ENCODE peak calls at places on chromosomes 7 and 10, in four cellular contexts. One of them, this sample, is unnamed.

GRCh38 chr7:8379264-8379663 is 54.1 kb upstream of the NXPH1 start:
- DNase-seq in body of pancreas: peak; percentile 12
- DNase-seq in adrenal gland: peak; percentile 12
- DNase-seq in IMR-90: no peak
- DNase-seq in this sample: no peak

GRCh38 chr10:89458289-89458688 is 43.9 kb downstream of the IFIT5 start:
- DNase-seq in body of pancreas: no peak
- DNase-seq in IMR-90: peak; percentile 79
- DNase-seq in adrenal gland: no peak
- DNase-seq in this sample: no peak

GRCh38 chr10:96310359-96310669 is 6.1 kb downstream of the DNTT start:
- DNase-seq in IMR-90: no peak
- DNase-seq in adrenal gland: no peak
- DNase-seq in body of pancreas: no peak
- DNase-seq in this sample: no peak

GRCh38 chr10:122450336-122450990 is 4.0 kb upstream of the ARMS2 start:
- DNase-seq in body of pancreas: no peak
- DNase-seq in IMR-90: no peak
- DNase-seq in adrenal gland: peak; percentile 51
- DNase-seq in this sample: no peak

GRCh38 chr7:31408120-31408729 is 67.7 kb upstream of the NEUROD6 start:
- DNase-seq in adrenal gland: no peak
- DNase-seq in IMR-90: peak; percentile 2
- DNase-seq in body of pancreas: no peak
- DNase-seq in this sample: peak; percentile 29

GRCh38 chr7:27112960-27113949 is 10.8 kb upstream of the HOXA2 start:
- DNase-seq in IMR-90: peak; percentile 95
- DNase-seq in adrenal gland: peak; percentile 84
- DNase-seq in body of pancreas: no peak
- DNase-seq in this sample: peak; percentile 80

GRCh38 chr7:139116999-139117398 is 7.5 kb upstream of the ZC3HAV1 start:
- DNase-seq in body of pancreas: no peak
- DNase-seq in IMR-90: no peak
- DNase-seq in adrenal gland: no peak
- DNase-seq in this sample: no peak

GRCh38 chr7:115748123-115748738 is 282.3 kb downstream of the TFEC start:
- DNase-seq in body of pancreas: no peak
- DNase-seq in adrenal gland: no peak
- DNase-seq in IMR-90: peak; percentile 8
- DNase-seq in this sample: no peak

GRCh38 chr7:156147104-156147503 is 334.8 kb upstream of the SHH start:
- DNase-seq in body of pancreas: peak; percentile 48
- DNase-seq in adrenal gland: no peak
- DNase-seq in IMR-90: no peak
- DNase-seq in this sample: no peak

GRCh38 chr10:78777466-78778256 is 291.1 kb upstream of the ZMIZ1 start:
- DNase-seq in body of pancreas: no peak
- DNase-seq in adrenal gland: no peak
- DNase-seq in IMR-90: peak; percentile 57
- DNase-seq in this sample: peak; percentile 42

GRCh38 chr7:132577206-132578049 is 1.2 kb upstream of the PLXNA4 start:
- DNase-seq in adrenal gland: peak; percentile 37
- DNase-seq in body of pancreas: peak; percentile 35
- DNase-seq in IMR-90: peak; percentile 16
- DNase-seq in this sample: peak; percentile 45

GRCh38 chr7:142590077-142590476 is 159.2 kb upstream of the PRSS1 start:
- DNase-seq in IMR-90: no peak
- DNase-seq in body of pancreas: no peak
- DNase-seq in adrenal gland: no peak
- DNase-seq in this sample: no peak

GRCh38 chr7:55018361-55019328 is at the start of gene EGFR:
- DNase-seq in adrenal gland: peak; percentile 93
- DNase-seq in IMR-90: peak; percentile 80
- DNase-seq in body of pancreas: peak; percentile 81
- DNase-seq in this sample: peak; percentile 86
- TF ChIP-seq POLR2A in adrenal gland: peak; percentile 89
- TF ChIP-seq POLR2A in IMR-90: peak; percentile 77
- TF ChIP-seq POLR2A in body of pancreas: peak; percentile 73
- TF ChIP-seq POLR2A in this sample: peak; percentile 85

GRCh38 chr7:12881712-12882111 is 194.3 kb downstream of the ARL4A start:
- DNase-seq in adrenal gland: no peak
- DNase-seq in body of pancreas: no peak
- DNase-seq in IMR-90: no peak
- DNase-seq in this sample: no peak

GRCh38 chr7:12879139-12879538 is 191.7 kb downstream of the ARL4A start:
- DNase-seq in IMR-90: no peak
- DNase-seq in adrenal gland: no peak
- DNase-seq in body of pancreas: no peak
- DNase-seq in this sample: no peak

GRCh38 chr7:12884033-12884432 is 196.6 kb downstream of the ARL4A start:
- DNase-seq in IMR-90: peak; percentile 69
- DNase-seq in body of pancreas: no peak
- DNase-seq in adrenal gland: no peak
- DNase-seq in this sample: no peak

GRCh38 chr7:12884856-12885440 is 197.5 kb downstream of the ARL4A start:
- DNase-seq in IMR-90: peak; percentile 61
- DNase-seq in adrenal gland: no peak
- DNase-seq in body of pancreas: no peak
- DNase-seq in this sample: no peak

DNA sequence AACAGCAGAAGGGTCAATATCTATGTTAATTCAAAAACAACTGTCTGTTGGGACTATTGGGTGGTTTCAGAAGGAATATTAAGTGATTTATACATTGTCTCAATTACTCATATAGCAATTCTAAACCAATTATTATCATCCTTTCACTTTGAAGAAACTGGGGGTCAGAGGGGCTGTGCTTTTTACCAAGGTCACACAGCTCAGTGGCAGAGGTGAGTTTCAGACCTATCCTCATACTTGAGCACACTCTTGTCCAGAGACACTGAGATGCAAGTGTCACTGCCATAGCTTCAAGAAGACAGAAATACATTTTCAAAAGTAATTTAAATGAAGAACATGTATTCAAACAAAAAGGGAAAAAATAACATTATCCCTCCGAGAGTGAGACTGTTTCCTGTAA is 195.3 kb downstream of the ARL4A start:
- DNase-seq in IMR-90: no peak
- DNase-seq in adrenal gland: no peak
- DNase-seq in body of pancreas: no peak
- DNase-seq in this sample: no peak
- H3K27ac ChIP-seq in IMR-90: no peak overlapping the region
- H3K27ac ChIP-seq in adrenal gland: no peak overlapping the region
- H3K27ac ChIP-seq in body of pancreas: no peak overlapping the region
- H3K27ac ChIP-seq in this sample: no peak overlapping the region

DNA sequence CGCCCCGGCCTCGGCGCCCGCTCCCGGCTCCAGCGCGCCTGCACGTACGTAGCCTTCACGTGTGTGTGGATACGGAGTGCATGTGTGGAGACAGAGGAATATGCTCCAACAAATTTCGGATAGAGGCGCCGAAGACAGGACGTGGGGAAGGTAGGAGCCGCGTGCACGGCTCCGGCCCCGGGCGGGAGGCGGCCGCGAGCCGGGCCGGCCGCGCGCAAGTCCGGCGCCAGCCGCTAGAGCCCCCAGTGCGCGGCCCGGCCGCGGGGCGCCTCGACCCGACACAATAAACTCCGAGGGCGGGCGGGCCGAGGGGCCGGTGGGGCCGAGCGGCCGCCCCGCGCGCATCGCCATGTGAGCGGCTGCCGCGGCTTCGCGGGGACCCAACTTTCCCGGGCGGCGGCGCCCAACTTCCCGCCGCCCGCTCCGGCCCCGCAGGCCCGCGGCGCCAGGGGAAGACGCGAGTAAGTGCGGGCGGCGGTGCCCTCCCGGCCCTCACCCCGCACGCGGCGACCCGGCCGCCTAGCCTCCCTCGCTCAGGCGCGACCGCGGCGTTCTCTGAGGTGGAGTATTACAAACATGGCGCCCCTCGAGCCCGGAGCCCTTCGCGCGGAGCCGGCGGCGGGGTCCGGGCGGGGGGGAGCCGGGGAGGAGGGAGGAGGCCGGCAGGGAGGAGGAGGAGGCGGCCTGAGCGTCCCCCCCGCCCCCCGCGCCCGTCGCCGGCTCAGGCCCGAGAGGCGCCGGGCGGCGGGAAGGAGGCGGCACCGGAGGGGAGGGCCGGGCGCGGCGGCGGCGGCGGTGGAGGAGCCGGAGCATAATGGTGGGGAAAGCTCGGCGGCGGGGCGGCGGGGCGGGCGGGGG is at the start of gene ZMYND11:
- DNase-seq in IMR-90: peak; percentile 42
- DNase-seq in adrenal gland: peak; percentile 69
- DNase-seq in body of pancreas: peak; percentile 69
- DNase-seq in this sample: peak; percentile 60
- TF ChIP-seq POLR2A in IMR-90: no peak
- TF ChIP-seq POLR2A in adrenal gland: peak; percentile 50
- TF ChIP-seq POLR2A in body of pancreas: no peak
- TF ChIP-seq POLR2A in this sample: no peak

DNA sequence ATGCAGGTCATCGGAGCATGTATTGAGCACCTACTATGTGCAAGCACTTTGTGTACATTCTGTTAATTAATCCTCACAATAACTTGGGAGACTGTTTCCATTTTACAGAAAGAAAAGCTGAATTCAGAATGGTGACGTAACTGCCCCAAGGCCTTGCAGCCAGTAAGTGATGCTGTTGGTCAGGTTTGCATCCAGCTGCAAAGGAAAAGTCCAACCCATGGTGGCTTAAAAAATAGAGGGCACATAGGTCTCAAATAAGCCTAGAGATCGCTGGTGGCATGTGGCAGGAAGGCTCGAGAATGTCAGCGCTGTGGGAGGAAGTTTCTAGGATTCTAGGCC is 83.8 kb upstream of the CHST15 start:
- DNase-seq in adrenal gland: no peak
- DNase-seq in body of pancreas: no peak
- DNase-seq in IMR-90: no peak
- DNase-seq in this sample: no peak
- H3K27ac ChIP-seq in adrenal gland: no peak overlapping the region
- H3K27ac ChIP-seq in body of pancreas: no peak overlapping the region
- H3K27ac ChIP-seq in IMR-90: no peak overlapping the region
- H3K27ac ChIP-seq in this sample: no peak overlapping the region

DNA sequence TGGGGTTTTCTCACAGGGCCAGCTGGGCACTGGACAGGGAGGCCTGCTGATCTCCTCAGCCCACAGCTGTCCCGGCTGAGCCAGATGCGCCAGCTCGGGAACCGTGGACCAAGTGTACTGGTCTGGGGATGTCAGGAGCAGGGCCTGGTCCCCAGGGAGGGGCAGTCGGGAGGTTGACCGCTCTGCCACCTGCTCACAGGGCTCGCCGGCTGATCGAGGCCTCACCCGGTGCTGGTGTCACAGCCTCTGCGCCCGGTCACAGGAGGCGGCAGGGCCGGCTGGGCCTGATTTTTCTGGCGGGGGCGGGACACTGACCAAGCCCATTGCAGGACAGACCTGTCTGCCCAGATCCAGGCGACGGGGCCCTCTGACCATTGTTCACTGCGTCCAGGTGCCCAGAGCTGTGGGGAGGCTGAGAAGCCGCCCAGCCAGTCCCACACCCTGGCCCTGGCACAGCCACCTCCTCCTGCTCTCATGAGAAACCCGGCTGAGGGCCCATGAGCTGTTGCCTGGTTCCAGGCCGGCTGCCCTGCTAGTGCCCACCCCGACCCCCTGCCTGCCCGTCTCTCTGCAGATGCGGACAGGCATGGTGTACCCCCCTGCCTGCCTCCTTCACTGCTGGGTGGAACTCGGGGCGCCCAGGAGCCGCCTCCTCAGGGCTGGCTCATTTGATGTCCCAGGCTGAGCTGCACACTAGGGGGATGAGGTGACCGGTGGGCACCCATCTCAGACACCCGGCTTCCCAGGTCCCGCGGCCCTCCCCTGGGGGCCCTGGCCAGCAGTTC is 3.0 kb upstream of the TMEM184A start:
- DNase-seq in body of pancreas: no peak
- DNase-seq in IMR-90: no peak
- DNase-seq in adrenal gland: no peak
- DNase-seq in this sample: peak; percentile 91
- TF ChIP-seq POLR2A in body of pancreas: no peak
- TF ChIP-seq POLR2A in IMR-90: no peak
- TF ChIP-seq POLR2A in adrenal gland: no peak
- TF ChIP-seq POLR2A in this sample: peak; percentile 42

GRCh38 chr7:91892821-91893340 is 12.4 kb upstream of the MTERF1 start:
- DNase-seq in body of pancreas: no peak
- DNase-seq in adrenal gland: no peak
- DNase-seq in IMR-90: peak; percentile 53
- DNase-seq in this sample: no peak
- H3K27ac ChIP-seq in body of pancreas: no peak overlapping the region
- H3K27ac ChIP-seq in adrenal gland: no peak overlapping the region
- H3K27ac ChIP-seq in IMR-90: no peak overlapping the region
- H3K27ac ChIP-seq in this sample: no peak overlapping the region

DNA sequence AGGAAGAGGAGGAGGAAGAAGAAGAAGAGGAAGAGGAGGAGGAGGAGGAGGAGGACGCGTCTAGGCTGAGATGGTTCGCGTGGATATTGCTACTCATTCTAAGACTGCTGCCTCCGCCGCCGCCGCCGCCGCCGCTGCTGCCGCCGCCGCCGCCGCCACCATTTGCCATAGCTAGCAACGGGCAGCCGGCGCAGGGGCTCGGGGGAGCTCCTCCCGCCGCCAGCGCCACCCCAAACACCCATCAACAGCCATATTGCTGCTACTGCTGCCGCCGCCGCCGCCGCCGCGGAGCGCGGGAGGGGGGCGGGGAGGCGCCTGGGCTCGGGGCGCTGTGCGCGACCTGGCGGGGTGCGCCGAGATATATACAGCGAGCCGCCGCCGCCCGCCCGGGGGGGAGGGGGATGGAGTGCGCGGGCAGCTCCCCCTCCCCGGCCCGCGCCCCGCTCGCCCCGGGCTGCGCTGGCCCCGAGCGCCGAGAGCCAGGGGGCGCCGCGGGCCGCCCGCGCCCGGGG is at the start of gene KCNMA1:
- DNase-seq in IMR-90: no peak
- DNase-seq in adrenal gland: no peak
- DNase-seq in body of pancreas: peak; percentile 27
- DNase-seq in this sample: no peak
- TF ChIP-seq POLR2A in IMR-90: no peak
- TF ChIP-seq POLR2A in adrenal gland: no peak
- TF ChIP-seq POLR2A in body of pancreas: no peak
- TF ChIP-seq POLR2A in this sample: no peak

DNA sequence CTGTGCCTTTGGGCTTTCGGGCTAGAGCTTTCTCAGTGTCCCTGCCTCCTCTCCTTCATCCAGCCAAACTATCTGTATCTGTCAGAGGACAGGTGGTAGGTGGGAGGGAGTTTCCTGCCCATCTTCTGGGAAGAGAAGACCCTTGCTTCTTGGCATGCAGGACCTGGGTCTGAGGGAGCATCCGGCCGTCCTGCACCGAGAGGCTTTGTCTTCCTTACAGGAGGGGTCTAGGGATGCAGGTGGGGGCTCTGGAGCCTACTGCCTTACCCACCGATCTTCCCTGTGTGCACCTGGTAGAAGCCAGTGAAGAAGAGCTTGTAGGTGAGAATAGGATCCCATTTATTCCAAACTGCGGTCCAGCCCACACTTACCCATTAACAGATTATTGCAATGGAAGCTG is 5.8 kb upstream of the KLF6 start:
- DNase-seq in IMR-90: no peak
- DNase-seq in body of pancreas: no peak
- DNase-seq in adrenal gland: no peak
- DNase-seq in this sample: no peak
- H3K27ac ChIP-seq in IMR-90: no peak overlapping the region
- H3K27ac ChIP-seq in body of pancreas: no peak overlapping the region
- H3K27ac ChIP-seq in adrenal gland: no peak overlapping the region
- H3K27ac ChIP-seq in this sample: no peak overlapping the region

GRCh38 chr7:129144095-129144833 is at the start of gene TSPAN33:
- DNase-seq in adrenal gland: peak; percentile 77
- DNase-seq in IMR-90: peak; percentile 55
- DNase-seq in body of pancreas: peak; percentile 81
- DNase-seq in this sample: peak; percentile 83
- TF ChIP-seq POLR2A in adrenal gland: no peak
- TF ChIP-seq POLR2A in IMR-90: no peak
- TF ChIP-seq POLR2A in body of pancreas: no peak
- TF ChIP-seq POLR2A in this sample: no peak